ENCODE peak calls at places on chromosomes 6 and 20, in nine cellular contexts. K, J, V, Z, S, R, D, C and Y are unnamed samples.

GRCh38 chr6:142900467-142900961 is 44.5 kb downstream of the HIVEP2 start:
- DNase-seq in K (peak; percentile 47), J (no peak), V (peak; percentile 46), Z (no peak), S (no peak), R (peak; percentile 30), D (no peak), C (no peak), Y (no peak)

GRCh38 chr6:20729086-20729485 is 194.8 kb downstream of the CDKAL1 start:
- DNase-seq in K (no peak), J (no peak), V (no peak), Z (no peak), S (no peak), R (no peak), D (no peak), C (no peak), Y (no peak)

GRCh38 chr6:13661647-13662046 is 46.5 kb downstream of the NOL7 start:
- DNase-seq in K (no peak), J (no peak), V (no peak), Z (no peak), S (no peak), R (no peak), D (no peak), C (no peak), Y (no peak)

GRCh38 chr6:132530293-132530974 is 7.6 kb upstream of the TAAR9 start:
- DNase-seq in K (peak; percentile 70), J (peak; percentile 77), V (peak; percentile 67), Z (peak; percentile 79), S (peak; percentile 68), R (peak; percentile 78), D (peak; percentile 76), C (peak; percentile 57), Y (peak; percentile 56)

GRCh38 chr20:48411265-48411664 is 416.5 kb downstream of the PREX1 start:
- DNase-seq in K (no peak), J (no peak), V (no peak), Z (no peak), S (no peak), R (no peak), D (no peak), C (no peak), Y (no peak)

GRCh38 chr6:85130743-85131142 is 319.1 kb upstream of the NT5E start:
- DNase-seq in K (no peak), J (no peak), V (peak; percentile 19), Z (no peak), S (no peak), R (no peak), D (no peak), C (no peak), Y (peak; percentile 42)

GRCh38 chr20:1125266-1125665 is 6.9 kb downstream of the PSMF1 start:
- DNase-seq in K (no peak), J (no peak), V (no peak), Z (no peak), S (no peak), R (no peak), D (no peak), C (no peak), Y (no peak)

GRCh38 chr6:45880139-45880538 is 135.5 kb downstream of the CLIC5 start:
- DNase-seq in K (peak; percentile 8), J (no peak), V (peak; percentile 29), Z (no peak), S (no peak), R (peak; percentile 2), D (no peak), C (no peak), Y (no peak)

GRCh38 chr6:144993870-144994269 is 708.7 kb downstream of the UTRN start:
- DNase-seq in K (peak; percentile 50), J (peak; percentile 82), V (peak; percentile 64), Z (no peak), S (no peak), R (peak; percentile 33), D (no peak), C (no peak), Y (no peak)

GRCh38 chr6:101761124-101761601 is 367.7 kb downstream of the GRIK2 start:
- DNase-seq in K (peak; percentile 94), J (no peak), V (peak; percentile 96), Z (no peak), S (no peak), R (peak; percentile 95), D (peak; percentile 81), C (no peak), Y (peak; percentile 97)

GRCh38 chr20:55533601-55534000 is 471.7 kb downstream of the CBLN4 start:
- DNase-seq in K (no peak), J (no peak), V (no peak), Z (no peak), S (no peak), R (no peak), D (no peak), C (no peak), Y (no peak)

GRCh38 chr20:36344517-36345132 is 38.5 kb downstream of the DLGAP4 start:
- DNase-seq in K (peak; percentile 41), J (peak; percentile 69), V (peak; percentile 68), Z (no peak), S (no peak), R (peak; percentile 69), D (peak; percentile 55), C (no peak), Y (peak; percentile 51)

GRCh38 chr6:31528307-31528777 is 420 bp upstream of the MCCD1 start:
- DNase-seq in K (no peak), J (no peak), V (peak; percentile 20), Z (no peak), S (no peak), R (no peak), D (peak; percentile 32), C (no peak), Y (peak; percentile 23)

GRCh38 chr6:155121699-155122098 is 126.6 kb downstream of the TIAM2 start:
- DNase-seq in K (no peak), J (no peak), V (peak; percentile 56), Z (peak; percentile 79), S (no peak), R (no peak), D (no peak), C (no peak), Y (peak; percentile 28)

GRCh38 chr6:170375661-170376060 is 69.1 kb downstream of the FAM120B start:
- DNase-seq in K (no peak), J (no peak), V (no peak), Z (no peak), S (no peak), R (no peak), D (no peak), C (no peak), Y (no peak)

GRCh38 chr6:73367761-73368355 is 1.8 kb downstream of the OOEP start:
- DNase-seq in K (no peak), J (no peak), V (no peak), Z (peak; percentile 83), S (no peak), R (no peak), D (no peak), C (no peak), Y (no peak)

GRCh38 chr6:148535976-148536375 is 193.3 kb downstream of the SASH1 start:
- DNase-seq in K (peak; percentile 86), J (no peak), V (peak; percentile 95), Z (no peak), S (no peak), R (no peak), D (no peak), C (no peak), Y (peak; percentile 9)

GRCh38 chr20:41000628-41001027 is 28.0 kb upstream of the TOP1 start:
- DNase-seq in K (no peak), J (no peak), V (no peak), Z (no peak), S (no peak), R (no peak), D (no peak), C (no peak), Y (no peak)

GRCh38 chr20:13099676-13100075 is 90.9 kb downstream of the SPTLC3 start:
- DNase-seq in K (no peak), J (no peak), V (no peak), Z (no peak), S (no peak), R (no peak), D (no peak), C (no peak), Y (no peak)

GRCh38 chr20:51610761-51611624 is 68.5 kb upstream of the NFATC2 start:
- DNase-seq in K (no peak), J (peak; percentile 67), V (no peak), Z (no peak), S (no peak), R (no peak), D (no peak), C (no peak), Y (no peak)

GRCh38 chr6:118509009-118509617 is 39.0 kb upstream of the PLN start:
- DNase-seq in K (peak; percentile 54), J (peak; percentile 64), V (peak; percentile 34), Z (peak; percentile 53), S (no peak), R (peak; percentile 63), D (peak; percentile 43), C (peak; percentile 54), Y (peak; percentile 37)

GRCh38 chr6:35014786-35015185 is 125.7 kb downstream of the ANKS1A start:
- DNase-seq in K (peak; percentile 60), J (no peak), V (peak; percentile 87), Z (no peak), S (no peak), R (peak; percentile 51), D (peak; percentile 77), C (no peak), Y (peak; percentile 32)

GRCh38 chr6:151493495-151494234 is at the start of gene CCDC170:
- DNase-seq in K (no peak), J (peak; percentile 54), V (peak; percentile 16), Z (peak; percentile 25), S (no peak), R (no peak), D (peak; percentile 69), C (no peak), Y (no peak)

GRCh38 chr6:44058617-44059358 is 68.5 kb downstream of the MRPL14 start:
- DNase-seq in K (peak; percentile 100), J (peak; percentile 98), V (peak; percentile 100), Z (no peak), S (no peak), R (peak; percentile 99), D (peak; percentile 98), C (no peak), Y (peak; percentile 100)

GRCh38 chr6:167565884-167566491 is 241.1 kb downstream of the TTLL2 start:
- DNase-seq in K (no peak), J (peak; percentile 68), V (no peak), Z (no peak), S (no peak), R (peak; percentile 67), D (no peak), C (no peak), Y (no peak)

GRCh38 chr6:73452107-73452461 is at the start of gene CGAS:
- DNase-seq in K (peak; percentile 59), J (peak; percentile 55), V (peak; percentile 84), Z (peak; percentile 2), S (peak; percentile 56), R (peak; percentile 66), D (peak; percentile 93), C (no peak), Y (peak; percentile 31)

GRCh38 chr6:110518281-110518623 is 41.8 kb upstream of the SLC22A16 start:
- DNase-seq in K (peak; percentile 36), J (peak; percentile 29), V (peak; percentile 49), Z (no peak), S (no peak), R (peak; percentile 59), D (peak; percentile 40), C (peak; percentile 3), Y (no peak)

GRCh38 chr6:90284745-90285481 is 11.7 kb downstream of the BACH2 start:
- DNase-seq in K (peak; percentile 76), J (peak; percentile 88), V (peak; percentile 28), Z (no peak), S (no peak), R (peak; percentile 24), D (peak; percentile 65), C (no peak), Y (peak; percentile 20)

GRCh38 chr6:1187293-1188131 is 124.4 kb upstream of the FOXQ1 start:
- DNase-seq in K (no peak), J (no peak), V (peak; percentile 26), Z (no peak), S (no peak), R (no peak), D (no peak), C (no peak), Y (no peak)

GRCh38 chr6:33118525-33119123 is 42.8 kb downstream of the HLA-DPB1 start:
- DNase-seq in K (peak; percentile 64), J (peak; percentile 59), V (peak; percentile 63), Z (peak; percentile 86), S (no peak), R (peak; percentile 73), D (peak; percentile 65), C (peak; percentile 25), Y (peak; percentile 40)

GRCh38 chr6:16041327-16041726 is 87.6 kb upstream of the MYLIP start:
- DNase-seq in K (no peak), J (no peak), V (no peak), Z (no peak), S (no peak), R (no peak), D (no peak), C (no peak), Y (no peak)